ENCODE peak calls at places on chromosome 6, in four cellular contexts. One of them, this sample, is unnamed.

GRCh38 chr6:155974967-155975366 is 519.3 kb upstream of the NOX3 start:
- DNase-seq in esophagus muscularis mucosa: no peak
- DNase-seq in heart left ventricle: no peak
- DNase-seq in suprapubic skin: no peak
- DNase-seq in this sample: no peak

GRCh38 chr6:96755096-96755495 is 82.2 kb downstream of the GPR63 start:
- DNase-seq in esophagus muscularis mucosa: no peak
- DNase-seq in heart left ventricle: no peak
- DNase-seq in suprapubic skin: no peak
- DNase-seq in this sample: no peak

GRCh38 chr6:6725834-6726194 is 137.3 kb downstream of the LY86 start:
- DNase-seq in esophagus muscularis mucosa: no peak
- DNase-seq in heart left ventricle: no peak
- DNase-seq in suprapubic skin: no peak
- DNase-seq in this sample: no peak

GRCh38 chr6:169156108-169156821 is 97.4 kb downstream of the THBS2 start:
- DNase-seq in esophagus muscularis mucosa: peak
- DNase-seq in heart left ventricle: no peak
- DNase-seq in suprapubic skin: peak
- DNase-seq in this sample: no peak

GRCh38 chr6:109241199-109241598 is 141.1 kb downstream of the CD164 start:
- DNase-seq in esophagus muscularis mucosa: no peak
- DNase-seq in heart left ventricle: no peak
- DNase-seq in suprapubic skin: no peak
- DNase-seq in this sample: no peak

GRCh38 chr6:28371280-28371679 is 21.5 kb downstream of the ZKSCAN3 start:
- DNase-seq in esophagus muscularis mucosa: no peak
- DNase-seq in heart left ventricle: no peak
- DNase-seq in suprapubic skin: no peak
- DNase-seq in this sample: no peak

GRCh38 chr6:46876126-46876525 is 45.6 kb downstream of the ADGRF5 start:
- DNase-seq in esophagus muscularis mucosa: no peak
- DNase-seq in heart left ventricle: peak
- DNase-seq in suprapubic skin: no peak
- DNase-seq in this sample: no peak

GRCh38 chr6:51112731-51113130 is 294.1 kb downstream of the TFAP2B start:
- DNase-seq in esophagus muscularis mucosa: no peak
- DNase-seq in heart left ventricle: no peak
- DNase-seq in suprapubic skin: no peak
- DNase-seq in this sample: no peak

GRCh38 chr6:45436544-45437440 is 59.1 kb upstream of the SUPT3H start:
- DNase-seq in esophagus muscularis mucosa: no peak
- DNase-seq in heart left ventricle: no peak
- DNase-seq in suprapubic skin: no peak
- DNase-seq in this sample: no peak

GRCh38 chr6:24660100-24660499 is 6.6 kb downstream of the TDP2 start:
- DNase-seq in esophagus muscularis mucosa: no peak
- DNase-seq in heart left ventricle: no peak
- DNase-seq in suprapubic skin: no peak
- DNase-seq in this sample: no peak
- H3K27ac ChIP-seq in esophagus muscularis mucosa: no peak
- H3K27ac ChIP-seq in heart left ventricle: no peak
- H3K27ac ChIP-seq in suprapubic skin: no peak
- H3K27ac ChIP-seq in this sample: no peak

GRCh38 chr6:34248727-34249468 is at the start of gene SMIM29:
- DNase-seq in esophagus muscularis mucosa: peak
- DNase-seq in heart left ventricle: peak
- DNase-seq in suprapubic skin: peak
- DNase-seq in this sample: peak

GRCh38 chr6:34247481-34248197 is 1.2 kb downstream of the SMIM29 start:
- DNase-seq in esophagus muscularis mucosa: no peak
- DNase-seq in heart left ventricle: no peak
- DNase-seq in suprapubic skin: no peak
- DNase-seq in this sample: no peak

GRCh38 chr6:34246563-34247391 is 2.0 kb downstream of the SMIM29 start:
- DNase-seq in esophagus muscularis mucosa: no peak
- DNase-seq in heart left ventricle: peak
- DNase-seq in suprapubic skin: no peak
- DNase-seq in this sample: no peak

GRCh38 chr6:34248198-34248726 is 544 bp downstream of the SMIM29 start:
- DNase-seq in esophagus muscularis mucosa: no peak
- DNase-seq in heart left ventricle: peak
- DNase-seq in suprapubic skin: no peak
- DNase-seq in this sample: no peak

GRCh38 chr6:34249469-34250370 is 914 bp upstream of the SMIM29 start:
- DNase-seq in esophagus muscularis mucosa: peak
- DNase-seq in heart left ventricle: no peak
- DNase-seq in suprapubic skin: no peak
- DNase-seq in this sample: no peak
- H3K27ac ChIP-seq in esophagus muscularis mucosa: peak
- H3K27ac ChIP-seq in heart left ventricle: peak
- H3K27ac ChIP-seq in suprapubic skin: peak
- H3K27ac ChIP-seq in this sample: peak

GRCh38 chr6:26350858-26351543 is 14.0 kb upstream of the BTN3A2 start:
- DNase-seq in esophagus muscularis mucosa: no peak
- DNase-seq in heart left ventricle: no peak
- DNase-seq in suprapubic skin: no peak
- DNase-seq in this sample: no peak
- H3K27ac ChIP-seq in esophagus muscularis mucosa: no peak
- H3K27ac ChIP-seq in heart left ventricle: no peak
- H3K27ac ChIP-seq in suprapubic skin: no peak
- H3K27ac ChIP-seq in this sample: no peak

GRCh38 chr6:26140967-26141294 is 53.7 kb downstream of the HFE start:
- DNase-seq in esophagus muscularis mucosa: no peak
- DNase-seq in heart left ventricle: no peak
- DNase-seq in suprapubic skin: no peak
- DNase-seq in this sample: no peak

GRCh38 chr6:26136321-26136720 is 49.1 kb downstream of the HFE start:
- DNase-seq in esophagus muscularis mucosa: no peak
- DNase-seq in heart left ventricle: no peak
- DNase-seq in suprapubic skin: no peak
- DNase-seq in this sample: no peak

GRCh38 chr6:26141378-26141901 is 54.2 kb downstream of the HFE start:
- DNase-seq in esophagus muscularis mucosa: no peak
- DNase-seq in heart left ventricle: no peak
- DNase-seq in suprapubic skin: no peak
- DNase-seq in this sample: no peak

GRCh38 chr6:26142026-26142425 is 54.8 kb downstream of the HFE start:
- DNase-seq in esophagus muscularis mucosa: no peak
- DNase-seq in heart left ventricle: no peak
- DNase-seq in suprapubic skin: no peak
- DNase-seq in this sample: no peak

DNA sequence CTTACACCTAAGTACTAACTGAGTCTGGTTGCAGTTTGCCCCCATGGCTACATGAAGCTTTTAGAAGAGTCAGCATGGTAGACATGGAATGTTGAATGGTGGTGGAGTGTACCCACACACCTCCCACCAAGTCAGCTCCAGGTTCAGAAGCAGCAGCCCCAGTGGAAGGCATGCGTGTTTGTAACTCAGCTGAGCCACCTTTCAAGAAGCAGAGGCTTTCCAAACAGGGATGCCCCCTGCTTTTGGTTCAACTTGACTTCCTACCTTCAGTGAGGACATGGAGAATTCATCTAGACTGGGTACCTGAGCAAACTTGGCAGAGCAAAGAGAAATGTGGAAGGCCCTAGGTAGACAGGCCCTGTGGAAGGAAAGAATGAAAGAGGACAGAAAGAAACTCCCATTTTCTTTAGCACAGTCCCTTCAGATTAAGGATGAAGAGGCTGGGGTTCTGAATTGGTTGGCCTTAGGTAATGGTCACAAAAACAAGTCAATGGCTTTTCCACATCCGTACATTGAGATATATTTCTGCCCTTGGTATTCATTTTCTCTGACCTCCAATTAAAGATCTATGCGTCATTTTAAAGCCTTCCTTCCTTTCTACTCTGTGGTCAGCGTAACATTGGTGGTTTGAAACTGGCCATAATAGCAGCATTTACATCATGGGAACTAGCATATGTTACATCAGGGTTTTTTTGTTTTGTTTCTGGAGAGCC is 53.2 kb downstream of the HFE start:
- DNase-seq in esophagus muscularis mucosa: no peak
- DNase-seq in heart left ventricle: no peak
- DNase-seq in suprapubic skin: no peak
- DNase-seq in this sample: no peak
- H3K27ac ChIP-seq in esophagus muscularis mucosa: no peak
- H3K27ac ChIP-seq in heart left ventricle: no peak
- H3K27ac ChIP-seq in suprapubic skin: no peak
- H3K27ac ChIP-seq in this sample: no peak

GRCh38 chr6:124885171-124885570 is 77.1 kb upstream of the RNF217 start:
- DNase-seq in esophagus muscularis mucosa: no peak
- DNase-seq in heart left ventricle: no peak
- DNase-seq in suprapubic skin: no peak
- DNase-seq in this sample: no peak

GRCh38 chr6:124882580-124883393 is 79.5 kb upstream of the RNF217 start:
- DNase-seq in esophagus muscularis mucosa: no peak
- DNase-seq in heart left ventricle: no peak
- DNase-seq in suprapubic skin: no peak
- DNase-seq in this sample: no peak

GRCh38 chr6:124879110-124879991 is 82.9 kb upstream of the RNF217 start:
- DNase-seq in esophagus muscularis mucosa: no peak
- DNase-seq in heart left ventricle: no peak
- DNase-seq in suprapubic skin: no peak
- DNase-seq in this sample: no peak

GRCh38 chr6:124879992-124880355 is 82.3 kb upstream of the RNF217 start:
- DNase-seq in esophagus muscularis mucosa: no peak
- DNase-seq in heart left ventricle: no peak
- DNase-seq in suprapubic skin: no peak
- DNase-seq in this sample: no peak

GRCh38 chr6:124881898-124882579 is 80.2 kb upstream of the RNF217 start:
- DNase-seq in esophagus muscularis mucosa: no peak
- DNase-seq in heart left ventricle: no peak
- DNase-seq in suprapubic skin: no peak
- DNase-seq in this sample: no peak
- H3K27ac ChIP-seq in esophagus muscularis mucosa: no peak
- H3K27ac ChIP-seq in heart left ventricle: no peak
- H3K27ac ChIP-seq in suprapubic skin: peak
- H3K27ac ChIP-seq in this sample: peak

This sample was measured in esophagus squamous epithelium.